ENCODE peak calls at places on chromosomes 12 and 14, in five cellular contexts. Z, Y, B, J and I are unnamed samples.

GRCh38 chr14:94748667-94749347 is 21.1 kb downstream of the GSC start:
- DNase-seq in Z (no peak), B (no peak), Y (no peak), J (peak; percentile 24), I (no peak)

GRCh38 chr12:51533799-51534198 is 57.2 kb upstream of the SCN8A start:
- DNase-seq in B (no peak), J (no peak), Z (no peak), Y (no peak), I (no peak)

GRCh38 chr12:65892905-65893304 is 68.6 kb downstream of the HMGA2 start:
- DNase-seq in J (no peak), Y (peak; percentile 89), B (no peak), Z (no peak), I (no peak)

GRCh38 chr14:62889354-62889753 is 155.9 kb downstream of the KCNH5 start:
- DNase-seq in J (no peak), Z (no peak), B (no peak), Y (no peak), I (no peak)

GRCh38 chr12:57224973-57225679 is 4.4 kb upstream of the SHMT2 start:
- DNase-seq in J (no peak), Y (no peak), Z (peak; percentile 53), B (no peak), I (no peak)

GRCh38 chr14:74804219-74804825 is 41.2 kb downstream of the YLPM1 start:
- DNase-seq in Z (no peak), B (no peak), Y (peak; percentile 32), J (peak; percentile 5), I (no peak)

GRCh38 chr12:5173511-5174011 is 129.9 kb downstream of the KCNA5 start:
- DNase-seq in Y (no peak), Z (no peak), J (no peak), B (no peak), I (no peak)

GRCh38 chr12:103547929-103548328 is 39.1 kb upstream of the STAB2 start:
- DNase-seq in B (no peak), Y (no peak), Z (no peak), J (no peak), I (no peak)

GRCh38 chr12:47844264-47845020 is 24.7 kb upstream of the HDAC7 start:
- DNase-seq in Z (no peak), J (no peak), B (no peak), Y (no peak), I (peak; percentile 42)

GRCh38 chr12:80598004-80598606 is 109.3 kb upstream of the MYF6 start:
- DNase-seq in B (no peak), J (peak; percentile 2), Z (no peak), Y (peak; percentile 79), I (no peak)

GRCh38 chr14:60999536-60999935 is 18.5 kb downstream of the SLC38A6 start:
- DNase-seq in B (no peak), Y (no peak), Z (no peak), J (no peak), I (no peak)

GRCh38 chr12:109304485-109304884 is 4.6 kb downstream of the FOXN4 start:
- DNase-seq in Y (no peak), Z (no peak), J (no peak), B (no peak), I (no peak)

GRCh38 chr14:26527095-26527494 is 70.7 kb downstream of the NOVA1 start:
- DNase-seq in B (no peak), J (no peak), Y (no peak), Z (no peak), I (no peak)

GRCh38 chr12:879641-880040 is 69.9 kb downstream of the RAD52 start:
- DNase-seq in J (no peak), B (no peak), Z (no peak), Y (peak; percentile 38), I (no peak)